ENCODE peak calls at places on chromosomes 4 and X, in seven cellular contexts. I, P, N, T, Z, W and Y are unnamed samples.
A peak's percentile ranks its signal among the peaks of the same experiment; 100 is the strongest.

GRCh38 chr4:105092356-105092755 is 54.3 kb upstream of the TET2 start:
- DNase-seq in I (no peak), Z (no peak), T (no peak), N (no peak), P (peak; percentile 85), W (no peak), Y (no peak)

GRCh38 chr4:68693325-68694075 is 23.0 kb upstream of the UGT2B15 start:
- DNase-seq in P (no peak), N (no peak), Z (no peak), T (no peak), W (no peak), I (no peak), Y (peak; percentile 46)

GRCh38 chrX:132292753-132293152 is 73.5 kb upstream of the RAP2C start:
- DNase-seq in I (peak; percentile 32), N (peak; percentile 59), T (peak; percentile 31), P (peak; percentile 57), Z (no peak), W (peak; percentile 79), Y (peak; percentile 63)

GRCh38 chr4:172818901-172819300 is 349.7 kb upstream of the GALNT7 start:
- DNase-seq in Z (no peak), P (no peak), W (peak; percentile 87), I (no peak), T (no peak), N (no peak), Y (peak; percentile 34)

GRCh38 chr4:147984065-147984777 is 252.3 kb downstream of the ARHGAP10 start:
- DNase-seq in I (peak; percentile 83), Z (peak; percentile 47), W (peak; percentile 55), P (peak; percentile 54), N (peak; percentile 69), T (peak; percentile 51), Y (peak; percentile 90)

GRCh38 chrX:25527596-25527995 is 511.8 kb upstream of the ARX start:
- DNase-seq in P (no peak), T (no peak), Z (no peak), I (no peak), W (no peak), N (no peak), Y (no peak)

GRCh38 chrX:80174925-80175574 is 160.5 kb downstream of the TBX22 start:
- DNase-seq in Z (no peak), T (no peak), W (no peak), N (no peak), I (no peak), P (no peak), Y (peak; percentile 3)

GRCh38 chr4:37604464-37604863 is 81.7 kb downstream of the RELL1 start:
- DNase-seq in T (no peak), I (no peak), Z (no peak), P (peak; percentile 68), N (peak; percentile 43), W (peak; percentile 79), Y (no peak)

GRCh38 chrX:38878674-38879375 is 77.6 kb downstream of the MID1IP1 start:
- DNase-seq in Z (no peak), N (no peak), I (no peak), T (no peak), P (no peak), W (no peak), Y (no peak)

GRCh38 chr4:178415925-178416324 is 973.7 kb upstream of the AGA start:
- DNase-seq in Z (no peak), I (peak; percentile 36), T (no peak), W (no peak), N (no peak), P (no peak), Y (no peak)

GRCh38 chr4:108172780-108173598 is 4.3 kb upstream of the LEF1 start:
- DNase-seq in N (peak; percentile 67), P (no peak), W (peak; percentile 21), T (peak; percentile 58), I (peak; percentile 52), Z (no peak), Y (peak; percentile 75)

GRCh38 chr4:102263024-102263787 is 82.1 kb downstream of the SLC39A8 start:
- DNase-seq in I (no peak), Z (no peak), N (peak; percentile 65), W (peak; percentile 86), P (peak; percentile 28), T (peak; percentile 41), Y (peak; percentile 82)

GRCh38 chr4:78644063-78644691 is 92.6 kb downstream of the ANXA3 start:
- DNase-seq in W (peak; percentile 92), I (no peak), Z (no peak), N (no peak), T (no peak), P (no peak), Y (no peak)

GRCh38 chr4:78645853-78646757 is 94.5 kb downstream of the ANXA3 start:
- DNase-seq in T (no peak), W (peak; percentile 74), Z (no peak), I (no peak), P (peak; percentile 96), N (peak; percentile 94), Y (no peak)

GRCh38 chr4:78647272-78647671 is 95.7 kb downstream of the ANXA3 start:
- DNase-seq in I (no peak), Z (no peak), T (no peak), W (no peak), P (no peak), N (no peak), Y (no peak)

GRCh38 chr4:78642934-78643333 is 91.4 kb downstream of the ANXA3 start:
- DNase-seq in N (no peak), P (no peak), T (no peak), W (no peak), Z (no peak), I (no peak), Y (no peak)

DNA sequence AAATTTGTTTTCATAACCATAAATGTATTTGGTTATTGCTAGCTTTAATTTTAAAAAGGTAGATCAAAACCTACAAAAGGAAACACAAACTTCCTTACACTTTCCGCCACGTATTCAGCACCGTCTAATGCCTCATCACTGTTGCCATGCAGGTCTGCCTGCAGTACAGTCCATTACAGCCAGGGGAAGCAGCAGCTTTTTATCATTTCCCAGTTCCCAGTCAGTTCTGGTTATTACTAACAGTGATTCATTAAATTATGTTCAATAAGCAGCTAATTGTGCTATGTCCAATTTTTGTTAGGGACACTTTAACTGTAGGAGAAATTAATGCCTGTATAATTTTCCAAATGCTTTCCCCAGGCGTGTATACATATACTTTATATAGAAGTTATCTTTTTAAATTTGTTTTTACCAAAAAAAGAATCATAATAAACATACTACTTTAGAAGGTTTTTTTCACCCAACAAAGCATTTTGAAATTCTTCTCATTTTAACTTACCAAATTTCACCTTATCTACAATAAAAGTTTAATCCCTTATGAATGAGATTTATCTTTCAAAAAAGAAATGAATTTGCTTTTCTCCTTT is 93.3 kb downstream of the ANXA3 start:
- DNase-seq in T (no peak), Z (no peak), P (peak; percentile 86), N (peak; percentile 90), I (peak; percentile 59), W (peak; percentile 82), Y (peak; percentile 79)
- H3K23ac ChIP-seq in T (no peak overlapping the region), Z (no peak overlapping the region), P (peak overlapping the region; percentile 100), N (no peak overlapping the region), I (no peak overlapping the region), W (no peak overlapping the region), Y (no peak overlapping the region)

DNA sequence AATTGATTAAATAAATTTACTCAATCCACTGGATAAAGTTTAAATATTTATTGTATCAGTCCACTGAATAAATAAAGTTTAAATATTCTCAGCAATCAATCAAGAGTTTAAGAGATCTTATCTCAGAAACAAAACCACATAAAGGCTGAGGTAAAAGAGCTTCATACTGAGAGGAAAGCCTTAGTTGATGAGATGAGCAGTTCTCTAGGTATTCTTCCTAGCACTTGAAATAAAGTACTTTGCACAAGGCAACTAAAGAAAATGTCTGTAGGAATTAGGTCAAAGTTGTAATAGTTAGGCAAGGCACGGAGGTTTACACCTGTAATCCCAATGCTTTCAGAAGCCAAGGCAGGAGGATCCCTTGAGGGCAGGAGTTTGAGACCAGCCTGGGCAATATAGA is 63.5 kb downstream of the UCHL1 start:
- DNase-seq in N (no peak), I (no peak), W (peak; percentile 81), T (no peak), P (no peak), Z (no peak), Y (no peak)
- H3K4me2 ChIP-seq in N (no peak overlapping the region), I (no peak overlapping the region), W (no peak overlapping the region), T (no peak overlapping the region), P (no peak overlapping the region), Z (no peak overlapping the region), Y (no peak overlapping the region)

GRCh38 chrX:153854702-153855101 is 24.4 kb upstream of the PDZD4 start:
- DNase-seq in N (no peak), I (no peak), P (no peak), T (no peak), W (no peak), Z (no peak), Y (peak; percentile 73)

GRCh38 chrX:153861147-153861546 is 24.8 kb downstream of the L1CAM start:
- DNase-seq in I (no peak), Z (no peak), P (no peak), W (no peak), N (no peak), T (no peak), Y (no peak)

GRCh38 chrX:153853902-153854267 is 23.5 kb upstream of the PDZD4 start:
- DNase-seq in T (no peak), P (no peak), Z (no peak), I (no peak), N (no peak), W (no peak), Y (no peak)

GRCh38 chrX:153853180-153853901 is 23.0 kb upstream of the PDZD4 start:
- DNase-seq in I (no peak), T (no peak), W (no peak), N (no peak), Z (no peak), P (no peak), Y (peak; percentile 33)

DNA sequence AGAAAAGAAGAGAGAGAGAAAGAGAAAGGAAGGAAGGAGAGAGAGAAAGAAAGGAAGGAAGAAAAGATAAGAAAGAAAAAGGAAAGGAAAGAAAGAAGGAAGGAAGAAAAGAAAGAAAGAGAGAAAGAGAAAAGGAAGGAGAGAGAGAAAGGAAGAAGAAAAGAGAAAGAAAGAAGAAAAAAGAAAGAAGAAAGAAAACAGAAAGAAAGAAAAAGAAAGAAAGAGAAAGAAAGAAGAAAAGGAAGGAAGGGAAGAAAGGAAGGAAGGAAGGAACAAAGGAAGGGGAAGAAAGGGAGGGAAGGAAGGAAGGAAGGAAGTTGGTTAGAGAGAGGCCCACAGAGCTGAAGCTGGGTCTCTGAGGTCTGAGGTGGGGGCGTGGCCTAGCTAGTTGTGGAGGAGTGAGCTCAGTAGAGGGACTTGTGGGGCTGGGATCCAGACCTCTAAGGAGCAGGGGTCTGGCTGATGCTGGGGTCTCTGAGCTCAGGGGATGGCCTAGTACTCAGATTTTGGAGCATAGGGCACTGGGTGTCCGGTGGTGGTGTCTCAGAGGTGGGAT is 27.1 kb upstream of the PDZD4 start:
- DNase-seq in P (no peak), T (no peak), W (no peak), N (no peak), I (no peak), Z (no peak), Y (no peak)
- H3K23ac ChIP-seq in P (no peak overlapping the region), T (no peak overlapping the region), W (no peak overlapping the region), N (no peak overlapping the region), I (no peak overlapping the region), Z (no peak overlapping the region), Y (no peak overlapping the region)

DNA sequence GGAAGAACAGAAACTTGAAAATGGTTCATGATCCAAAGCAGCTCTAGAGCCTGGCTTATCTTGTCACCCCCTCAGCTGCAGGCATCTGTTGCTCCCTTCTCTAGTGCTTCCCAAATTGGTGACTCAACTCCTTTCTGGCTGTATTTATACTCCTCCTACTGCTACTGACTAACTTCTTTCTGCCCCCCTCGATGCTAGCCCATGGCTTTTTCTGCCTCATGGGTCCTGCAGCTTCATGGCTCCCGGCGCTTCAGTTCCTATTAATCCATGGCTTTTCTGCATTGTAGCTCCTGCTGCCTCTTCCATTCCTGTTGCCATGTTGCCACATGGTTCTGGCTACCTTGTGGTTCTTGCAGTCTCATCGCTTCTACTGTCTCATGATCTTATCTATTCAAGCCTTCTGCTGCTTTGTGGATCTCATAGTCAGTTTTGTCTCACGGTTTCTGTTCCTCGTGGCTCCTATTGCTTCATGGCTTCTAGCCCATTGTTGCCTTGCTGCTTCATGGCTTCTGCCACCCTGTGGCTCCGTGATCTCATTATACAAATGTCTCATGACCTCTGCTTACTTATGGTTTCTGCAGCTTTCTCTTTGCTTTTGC is 48.1 kb downstream of the SMC1A start:
- DNase-seq in N (no peak), P (peak; percentile 51), I (no peak), T (no peak), W (peak; percentile 10), Z (no peak), Y (peak; percentile 39)
- H3K4me2 ChIP-seq in N (no peak overlapping the region), P (no peak overlapping the region), I (no peak overlapping the region), T (no peak overlapping the region), W (no peak overlapping the region), Z (no peak overlapping the region), Y (no peak overlapping the region)